ENCODE peak calls at places on chromosomes 12 and 14, in four cellular contexts. T, F, V and B are unnamed samples.

GRCh38 chr14:20969336-20969735 is 14.0 kb downstream of the RNASE2 start:
- DNase-seq in F (no peak), V (no peak), T (no peak), B (no peak)

GRCh38 chr14:22394616-22395015 is 194.4 kb downstream of the DAD1 start:
- DNase-seq in F (no peak), T (no peak), V (no peak), B (no peak)

GRCh38 chr12:9334026-9334692 is 126.0 kb upstream of the PZP start:
- DNase-seq in F (no peak), V (no peak), T (no peak), B (peak)

GRCh38 chr14:92938235-92938875 is 15.4 kb downstream of the CHGA start:
- DNase-seq in V (no peak), F (no peak), T (no peak), B (no peak)

GRCh38 chr14:31127690-31128089 is 79.9 kb downstream of the HECTD1 start:
- DNase-seq in V (peak), F (no peak), T (peak), B (no peak)

GRCh38 chr14:74720526-74720925 is 7.6 kb downstream of the FCF1 start:
- DNase-seq in T (no peak), F (no peak), V (no peak), B (peak)

GRCh38 chr12:23217158-23217557 is 592.2 kb downstream of the ETNK1 start:
- DNase-seq in T (no peak), V (no peak), F (no peak), B (no peak)

GRCh38 chr14:74647834-74648361 is 35.9 kb upstream of the LTBP2 start:
- DNase-seq in T (no peak), F (no peak), V (no peak), B (peak)

GRCh38 chr12:70736775-70737174 is 99.5 kb upstream of the PTPRB start:
- DNase-seq in V (no peak), F (no peak), T (no peak), B (no peak)